ENCODE peak calls at places on chromosomes 2 and 18, in eight cellular contexts. N is psoas muscle; W is mammary epithelial cell; A is uterus; O is fibroblast of lung; D is heart right ventricle; C is CD4-positive, CD25-positive, alpha-beta regulatory T cell; H is A549. Q is an unnamed sample.

GRCh38 chr2:12787891-12788783 is 71.4 kb downstream of the TRIB2 start:
- DNase-seq in N (no peak), W (no peak), A (peak), O (peak), D (no peak), C (no peak), H (no peak), Q (peak)

GRCh38 chr2:98487806-98488189 is 43.1 kb downstream of the INPP4A start:
- DNase-seq in N (no peak), W (no peak), A (no peak), O (no peak), D (no peak), C (peak), H (peak), Q (no peak)

GRCh38 chr18:51097046-51097822 is 67.2 kb downstream of the SMAD4 start:
- DNase-seq in N (no peak), W (no peak), A (no peak), O (no peak), D (no peak), C (no peak), H (no peak), Q (no peak)

GRCh38 chr2:98749053-98749450 is 18.1 kb upstream of the MGAT4A start:
- DNase-seq in N (no peak), W (no peak), A (no peak), O (no peak), D (no peak), C (no peak), H (no peak), Q (no peak)

GRCh38 chr18:13159579-13159978 is 59.0 kb upstream of the LDLRAD4 start:
- DNase-seq in N (no peak), W (peak), A (no peak), O (peak), D (no peak), C (peak), H (peak), Q (peak)

GRCh38 chr18:11119550-11119949 is 29.8 kb downstream of the PIEZO2 start:
- DNase-seq in N (no peak), W (no peak), A (no peak), O (peak), D (no peak), C (no peak), H (no peak), Q (no peak)

GRCh38 chr2:121075006-121075545 is 209.9 kb downstream of the TFCP2L1 start:
- DNase-seq in N (peak), W (peak), A (peak), O (peak), D (no peak), C (peak), H (peak), Q (peak)

GRCh38 chr2:233807215-233807865 is 29.2 kb downstream of the MROH2A start:
- DNase-seq in N (no peak), W (no peak), A (no peak), O (no peak), D (no peak), C (no peak), H (no peak), Q (no peak)

GRCh38 chr2:14524803-14525080 is 107.8 kb upstream of the LRATD1 start:
- DNase-seq in N (no peak), W (peak), A (no peak), O (peak), D (no peak), C (no peak), H (no peak), Q (no peak)

GRCh38 chr2:136407952-136408318 is 290.0 kb upstream of the CXCR4 start:
- DNase-seq in N (no peak), W (peak), A (no peak), O (no peak), D (no peak), C (no peak), H (no peak), Q (no peak)

GRCh38 chr2:9074930-9075329 is 71.4 kb upstream of the MBOAT2 start:
- DNase-seq in N (no peak), W (peak), A (no peak), O (no peak), D (no peak), C (no peak), H (no peak), Q (no peak)

GRCh38 chr2:79040967-79041582 is 15.6 kb downstream of the REG3G start:
- DNase-seq in N (no peak), W (no peak), A (no peak), O (no peak), D (no peak), C (no peak), H (peak), Q (no peak)

GRCh38 chr2:34936089-34936488 is 1337.0 kb upstream of the FAM98A start:
- DNase-seq in N (no peak), W (no peak), A (no peak), O (no peak), D (no peak), C (no peak), H (no peak), Q (no peak)

DNA sequence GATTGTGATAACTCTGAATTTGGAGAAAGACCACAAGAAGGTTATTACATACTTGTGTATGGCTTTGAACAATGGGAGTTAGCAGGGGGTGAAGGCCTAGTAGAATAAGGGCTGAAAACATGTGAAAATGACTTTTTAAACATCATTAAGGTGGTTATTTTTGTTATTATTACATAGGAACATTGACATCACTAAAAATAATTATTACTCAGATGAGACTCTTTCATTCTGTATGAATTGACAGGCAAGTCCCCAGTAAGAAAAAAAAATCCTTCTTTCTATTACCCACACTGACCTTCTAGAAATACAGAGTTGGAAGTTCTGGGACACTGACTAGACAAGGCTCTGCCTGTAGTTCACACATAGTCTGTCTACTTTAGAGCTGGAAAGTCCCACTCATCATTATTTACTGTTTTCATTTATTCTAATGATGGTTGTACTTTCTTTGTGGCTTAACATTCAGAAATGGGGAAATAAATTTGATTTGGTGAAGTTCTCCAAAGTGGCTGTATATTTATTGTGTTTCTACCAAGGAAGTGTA is 219.6 kb upstream of the EPAS1 start:
- DNase-seq in N (no peak), W (no peak), A (no peak), O (no peak), D (no peak), C (no peak), H (no peak), Q (no peak)
- H3K4me3 ChIP-seq in N (no peak), W (no peak), A (no peak), O (no peak), D (no peak), C (no peak), H (no peak), Q (no peak)

DNA sequence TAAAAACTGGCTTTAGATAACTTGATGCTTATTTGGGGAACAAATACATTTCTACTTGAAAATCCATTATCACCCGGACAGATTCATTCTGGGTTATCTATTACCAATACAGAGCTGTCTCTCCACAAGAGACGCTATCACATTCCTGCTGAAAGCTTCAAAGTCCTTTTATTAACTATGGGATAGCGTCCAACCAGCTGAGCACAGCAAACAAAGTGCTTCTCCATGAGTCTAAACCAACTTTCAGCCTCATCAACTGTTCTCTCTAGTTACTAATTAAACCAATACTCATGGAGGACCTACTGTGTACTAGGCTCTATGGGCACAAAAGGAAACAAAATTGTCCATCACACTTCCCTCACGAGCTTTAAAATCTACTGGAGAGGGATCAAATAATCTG is 132.8 kb downstream of the L3MBTL4 start:
- DNase-seq in N (no peak), W (no peak), A (no peak), O (no peak), D (no peak), C (no peak), H (no peak), Q (no peak)
- H3K4me3 ChIP-seq in N (no peak), W (no peak), A (no peak), O (no peak), D (no peak), C (no peak), H (no peak), Q (no peak)

GRCh38 chr2:232541195-232541960 is 1.9 kb downstream of the CHRNG start:
- DNase-seq in N (peak), W (no peak), A (no peak), O (no peak), D (no peak), C (no peak), H (no peak), Q (no peak)
- H3K4me3 ChIP-seq in N (no peak), W (no peak), A (no peak), O (no peak), D (no peak), C (no peak), H (no peak), Q (no peak)

GRCh38 chr2:132645176-132645575 is 24.8 kb downstream of the LYPD1 start:
- DNase-seq in N (no peak), W (no peak), A (no peak), O (no peak), D (no peak), C (no peak), H (no peak), Q (no peak)
- H3K4me3 ChIP-seq in N (no peak), W (no peak), A (no peak), O (no peak), D (no peak), C (no peak), H (no peak), Q (no peak)

GRCh38 chr18:78813898-78814297 is 165.7 kb upstream of the SALL3 start:
- DNase-seq in N (no peak), W (no peak), A (no peak), O (no peak), D (no peak), C (no peak), H (no peak), Q (no peak)
- H3K4me3 ChIP-seq in N (no peak), W (no peak), A (no peak), O (no peak), D (no peak), C (no peak), H (no peak), Q (no peak)

DNA sequence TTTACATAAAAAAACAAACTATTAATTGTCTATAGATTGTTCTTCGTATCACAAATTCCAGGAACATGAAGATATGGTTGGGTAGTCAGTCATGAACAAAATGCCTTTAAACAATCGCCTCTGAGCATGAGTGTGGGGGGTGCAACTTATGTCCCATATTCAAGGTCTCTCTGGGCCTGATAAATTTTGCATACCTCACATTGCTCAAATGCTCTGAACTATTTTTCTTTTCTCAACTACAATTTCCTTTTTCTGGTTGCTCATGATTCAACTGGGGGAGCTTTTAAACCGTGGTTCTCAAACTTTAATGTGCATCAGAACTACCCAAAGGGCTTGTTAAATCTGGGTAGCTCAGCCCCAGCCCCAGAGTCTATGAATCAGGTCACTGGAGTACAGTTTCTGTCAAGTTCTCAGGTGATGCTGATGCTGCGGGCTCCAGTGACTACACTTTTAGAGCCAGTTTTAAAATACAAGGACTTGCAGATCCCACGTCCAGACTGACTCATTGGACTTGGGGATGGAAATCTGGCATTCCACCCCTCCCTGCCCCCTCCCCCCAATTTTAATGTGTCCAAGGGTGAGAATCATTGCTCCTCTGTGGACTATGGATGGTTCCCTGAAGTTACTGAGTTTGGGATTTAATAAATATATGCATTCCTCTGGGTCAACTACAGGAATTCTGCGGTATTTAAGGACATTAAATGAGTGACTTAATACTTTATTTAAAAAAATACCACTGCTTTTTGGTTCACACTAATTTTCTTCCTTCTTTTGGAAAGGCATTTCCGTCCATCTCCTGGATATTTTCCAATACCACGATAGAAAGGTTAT is 1.5 kb upstream of the GPD2 start:
- DNase-seq in N (no peak), W (no peak), A (no peak), O (peak), D (no peak), C (peak), H (peak), Q (peak)
- H3K4me3 ChIP-seq in N (peak), W (no peak), A (peak), O (peak), D (peak), C (no peak), H (peak), Q (peak)

GRCh38 chr18:33761363-33761762 is 183.3 kb downstream of the ASXL3 start:
- DNase-seq in N (no peak), W (peak), A (no peak), O (peak), D (no peak), C (no peak), H (peak), Q (no peak)

GRCh38 chr18:33757037-33757436 is 179.0 kb downstream of the ASXL3 start:
- DNase-seq in N (no peak), W (peak), A (no peak), O (peak), D (no peak), C (no peak), H (no peak), Q (no peak)

GRCh38 chr18:33751613-33752221 is 173.7 kb downstream of the ASXL3 start:
- DNase-seq in N (no peak), W (no peak), A (no peak), O (peak), D (no peak), C (no peak), H (peak), Q (no peak)

GRCh38 chr18:33755918-33756590 is 178.0 kb downstream of the ASXL3 start:
- DNase-seq in N (no peak), W (peak), A (no peak), O (peak), D (no peak), C (no peak), H (peak), Q (peak)
- H3K4me3 ChIP-seq in N (no peak), W (no peak), A (no peak), O (no peak), D (no peak), C (no peak), H (no peak), Q (no peak)

GRCh38 chr2:231160701-231161100 is 35.9 kb upstream of the HTR2B start:
- DNase-seq in N (no peak), W (no peak), A (no peak), O (no peak), D (no peak), C (no peak), H (no peak), Q (no peak)
- H3K4me3 ChIP-seq in N (no peak), W (no peak), A (no peak), O (no peak), D (no peak), C (no peak), H (no peak), Q (no peak)

GRCh38 chr2:108073425-108074072 is 87.2 kb downstream of the SLC5A7 start:
- DNase-seq in N (no peak), W (no peak), A (no peak), O (no peak), D (no peak), C (no peak), H (no peak), Q (no peak)

GRCh38 chr2:108069515-108070310 is 83.4 kb downstream of the SLC5A7 start:
- DNase-seq in N (no peak), W (no peak), A (no peak), O (no peak), D (no peak), C (no peak), H (peak), Q (no peak)

DNA sequence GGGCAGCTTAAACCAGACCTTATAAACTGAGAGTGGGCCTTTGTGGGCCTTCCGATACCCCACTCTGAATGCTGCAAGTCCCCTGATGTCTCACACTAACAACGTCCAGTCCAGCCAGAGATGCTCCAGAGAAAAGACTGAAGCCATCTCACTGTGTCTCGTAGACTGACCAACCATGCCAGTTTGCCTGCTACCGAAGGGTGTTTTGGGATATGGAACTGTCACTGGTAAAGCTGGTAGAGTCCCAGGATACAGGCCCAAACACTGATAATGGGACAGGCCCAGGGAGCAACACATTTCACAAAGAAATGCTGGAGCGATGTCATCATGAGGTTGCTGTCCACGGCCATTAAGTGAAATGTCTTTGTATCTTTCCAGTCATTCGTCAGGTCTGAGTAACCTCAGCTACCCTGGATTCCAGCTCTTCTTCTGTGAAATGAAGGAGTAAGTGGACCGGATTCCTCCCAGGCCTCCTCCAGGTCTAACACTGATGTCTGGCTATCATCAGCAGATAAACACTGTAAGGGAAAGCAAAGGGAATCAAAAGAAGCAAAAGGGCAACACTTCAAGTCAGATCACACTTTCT is 81.6 kb downstream of the SLC5A7 start:
- DNase-seq in N (no peak), W (no peak), A (no peak), O (no peak), D (no peak), C (no peak), H (no peak), Q (no peak)
- H3K4me3 ChIP-seq in N (no peak), W (no peak), A (no peak), O (no peak), D (no peak), C (no peak), H (no peak), Q (no peak)

GRCh38 chr2:138157372-138157771 is 193.1 kb downstream of the HNMT start:
- DNase-seq in N (no peak), W (no peak), A (no peak), O (no peak), D (no peak), C (no peak), H (no peak), Q (no peak)
- H3K4me3 ChIP-seq in N (no peak), W (no peak), A (no peak), O (no peak), D (no peak), C (no peak), H (no peak), Q (no peak)

Q was measured in SJSA1.